ENCODE peak calls at places on chromosome 13, in five cellular contexts. One of them, this sample, is unnamed.

GRCh38 chr13:76803831-76804230 is 82.4 kb downstream of the KCTD12 start:
- DNase-seq in mesenchymal stem cell: no peak
- DNase-seq in H9: no peak
- DNase-seq in neuronal stem cell: no peak
- DNase-seq in H1: no peak
- DNase-seq in this sample: no peak

GRCh38 chr13:45707701-45708100 is 5.6 kb downstream of the CBY2 start:
- DNase-seq in mesenchymal stem cell: no peak
- DNase-seq in H9: no peak
- DNase-seq in neuronal stem cell: no peak
- DNase-seq in H1: no peak
- DNase-seq in this sample: no peak

GRCh38 chr13:89846890-89847585 is 1500.4 kb upstream of the MIR17HG start:
- DNase-seq in mesenchymal stem cell: peak; percentile 41
- DNase-seq in H9: no peak
- DNase-seq in neuronal stem cell: no peak
- DNase-seq in H1: no peak
- DNase-seq in this sample: no peak

GRCh38 chr13:32330438-32330837 is 15.1 kb downstream of the BRCA2 start:
- DNase-seq in mesenchymal stem cell: peak; percentile 88
- DNase-seq in H9: no peak
- DNase-seq in neuronal stem cell: no peak
- DNase-seq in H1: no peak
- DNase-seq in this sample: peak; percentile 11

GRCh38 chr13:110726726-110727125 is 13.2 kb downstream of the ING1 start:
- DNase-seq in mesenchymal stem cell: no peak
- DNase-seq in H9: no peak
- DNase-seq in neuronal stem cell: no peak
- DNase-seq in H1: no peak
- DNase-seq in this sample: no peak

GRCh38 chr13:61838568-61838967 is 422.9 kb upstream of the PCDH20 start:
- DNase-seq in mesenchymal stem cell: no peak
- DNase-seq in H9: no peak
- DNase-seq in neuronal stem cell: no peak
- DNase-seq in H1: no peak
- DNase-seq in this sample: no peak

GRCh38 chr13:78239681-78240080 is 321.1 kb upstream of the EDNRB start:
- DNase-seq in mesenchymal stem cell: no peak
- DNase-seq in H9: peak; percentile 27
- DNase-seq in neuronal stem cell: no peak
- DNase-seq in H1: no peak
- DNase-seq in this sample: no peak

GRCh38 chr13:50244913-50245574 is 229.8 kb downstream of the KCNRG start:
- DNase-seq in mesenchymal stem cell: peak; percentile 95
- DNase-seq in H9: no peak
- DNase-seq in neuronal stem cell: no peak
- DNase-seq in H1: no peak
- DNase-seq in this sample: no peak

GRCh38 chr13:30722361-30722760 is 13.0 kb upstream of the ALOX5AP start:
- DNase-seq in mesenchymal stem cell: no peak
- DNase-seq in H9: no peak
- DNase-seq in neuronal stem cell: no peak
- DNase-seq in H1: no peak
- DNase-seq in this sample: no peak

GRCh38 chr13:97568850-97569249 is 134.9 kb downstream of the RAP2A start:
- DNase-seq in mesenchymal stem cell: no peak
- DNase-seq in H9: no peak
- DNase-seq in neuronal stem cell: no peak
- DNase-seq in H1: no peak
- DNase-seq in this sample: peak; percentile 83

GRCh38 chr13:22648325-22648758 is 532.4 kb upstream of the SGCG start:
- DNase-seq in mesenchymal stem cell: no peak
- DNase-seq in H9: peak; percentile 34
- DNase-seq in neuronal stem cell: no peak
- DNase-seq in H1: peak; percentile 47
- DNase-seq in this sample: no peak

GRCh38 chr13:83153833-83154232 is 728.4 kb downstream of the SLITRK1 start:
- DNase-seq in mesenchymal stem cell: no peak
- DNase-seq in H9: no peak
- DNase-seq in neuronal stem cell: no peak
- DNase-seq in H1: no peak
- DNase-seq in this sample: no peak

GRCh38 chr13:105878119-105878518 is 657.3 kb downstream of the EFNB2 start:
- DNase-seq in mesenchymal stem cell: no peak
- DNase-seq in H9: no peak
- DNase-seq in neuronal stem cell: no peak
- DNase-seq in H1: no peak
- DNase-seq in this sample: no peak

GRCh38 chr13:33454844-33455256 is 169.3 kb upstream of the STARD13 start:
- DNase-seq in mesenchymal stem cell: no peak
- DNase-seq in H9: no peak
- DNase-seq in neuronal stem cell: no peak
- DNase-seq in H1: no peak
- DNase-seq in this sample: no peak

GRCh38 chr13:75749407-75749806 is 113.3 kb downstream of the LMO7 start:
- DNase-seq in mesenchymal stem cell: no peak
- DNase-seq in H9: no peak
- DNase-seq in neuronal stem cell: no peak
- DNase-seq in H1: no peak
- DNase-seq in this sample: no peak

GRCh38 chr13:110475117-110475516 is 86.4 kb downstream of the RAB20 start:
- DNase-seq in mesenchymal stem cell: no peak
- DNase-seq in H9: no peak
- DNase-seq in neuronal stem cell: no peak
- DNase-seq in H1: no peak
- DNase-seq in this sample: no peak

GRCh38 chr13:25869941-25870340 is 181.9 kb downstream of the SHISA2 start:
- DNase-seq in mesenchymal stem cell: no peak
- DNase-seq in H9: no peak
- DNase-seq in neuronal stem cell: no peak
- DNase-seq in H1: no peak
- DNase-seq in this sample: no peak

GRCh38 chr13:110425444-110425780 is 118.3 kb downstream of the COL4A2 start:
- DNase-seq in mesenchymal stem cell: peak; percentile 97
- DNase-seq in H9: no peak
- DNase-seq in neuronal stem cell: no peak
- DNase-seq in H1: no peak
- DNase-seq in this sample: no peak

GRCh38 chr13:24274452-24274971 is 34.9 kb upstream of the C1QTNF9 start:
- DNase-seq in mesenchymal stem cell: peak; percentile 86
- DNase-seq in H9: no peak
- DNase-seq in neuronal stem cell: no peak
- DNase-seq in H1: no peak
- DNase-seq in this sample: peak; percentile 48

GRCh38 chr13:39510296-39510695 is 92.7 kb downstream of the LHFPL6 start:
- DNase-seq in mesenchymal stem cell: no peak
- DNase-seq in H9: no peak
- DNase-seq in neuronal stem cell: no peak
- DNase-seq in H1: no peak
- DNase-seq in this sample: peak; percentile 81

GRCh38 chr13:74320282-74320681 is 186.1 kb upstream of the KLF12 start:
- DNase-seq in mesenchymal stem cell: no peak
- DNase-seq in H9: no peak
- DNase-seq in neuronal stem cell: no peak
- DNase-seq in H1: no peak
- DNase-seq in this sample: no peak

GRCh38 chr13:110177790-110178189 is 129.2 kb downstream of the COL4A1 start:
- DNase-seq in mesenchymal stem cell: no peak
- DNase-seq in H9: no peak
- DNase-seq in neuronal stem cell: no peak
- DNase-seq in H1: no peak
- DNase-seq in this sample: no peak

GRCh38 chr13:45833663-45834062 is 17.9 kb downstream of the SIAH3 start:
- DNase-seq in mesenchymal stem cell: peak; percentile 47
- DNase-seq in H9: no peak
- DNase-seq in neuronal stem cell: no peak
- DNase-seq in H1: peak; percentile 19
- DNase-seq in this sample: peak; percentile 2

GRCh38 chr13:24267283-24267682 is 42.1 kb upstream of the C1QTNF9 start:
- DNase-seq in mesenchymal stem cell: peak; percentile 35
- DNase-seq in H9: no peak
- DNase-seq in neuronal stem cell: no peak
- DNase-seq in H1: no peak
- DNase-seq in this sample: no peak

GRCh38 chr13:110421696-110422395 is 114.8 kb downstream of the COL4A2 start:
- DNase-seq in mesenchymal stem cell: peak; percentile 95
- DNase-seq in H9: no peak
- DNase-seq in neuronal stem cell: no peak
- DNase-seq in H1: no peak
- DNase-seq in this sample: no peak

GRCh38 chr13:29292045-29292444 is 303.4 kb downstream of the SLC7A1 start:
- DNase-seq in mesenchymal stem cell: no peak
- DNase-seq in H9: no peak
- DNase-seq in neuronal stem cell: no peak
- DNase-seq in H1: no peak
- DNase-seq in this sample: no peak

GRCh38 chr13:84962141-84962750 is 837.0 kb downstream of the SLITRK6 start:
- DNase-seq in mesenchymal stem cell: no peak
- DNase-seq in H9: no peak
- DNase-seq in neuronal stem cell: no peak
- DNase-seq in H1: no peak
- DNase-seq in this sample: no peak

GRCh38 chr13:51559916-51560315 is 24.3 kb upstream of the WDFY2 start:
- DNase-seq in mesenchymal stem cell: no peak
- DNase-seq in H9: no peak
- DNase-seq in neuronal stem cell: no peak
- DNase-seq in H1: no peak
- DNase-seq in this sample: no peak

GRCh38 chr13:26760835-26761582 is 423 bp upstream of the GPR12 start:
- DNase-seq in mesenchymal stem cell: no peak
- DNase-seq in H9: no peak
- DNase-seq in neuronal stem cell: no peak
- DNase-seq in H1: no peak
- DNase-seq in this sample: no peak

GRCh38 chr13:107573184-107573583 is 642.2 kb downstream of the LIG4 start:
- DNase-seq in mesenchymal stem cell: no peak
- DNase-seq in H9: no peak
- DNase-seq in neuronal stem cell: no peak
- DNase-seq in H1: no peak
- DNase-seq in this sample: no peak

GRCh38 chr13:107562222-107562621 is 653.1 kb downstream of the LIG4 start:
- DNase-seq in mesenchymal stem cell: no peak
- DNase-seq in H9: no peak
- DNase-seq in neuronal stem cell: no peak
- DNase-seq in H1: no peak
- DNase-seq in this sample: no peak

GRCh38 chr13:107563099-107563925 is 652.0 kb downstream of the LIG4 start:
- DNase-seq in mesenchymal stem cell: no peak
- DNase-seq in H9: no peak
- DNase-seq in neuronal stem cell: peak; percentile 37
- DNase-seq in H1: no peak
- DNase-seq in this sample: no peak

GRCh38 chr13:107568181-107568580 is 647.2 kb downstream of the LIG4 start:
- DNase-seq in mesenchymal stem cell: no peak
- DNase-seq in H9: no peak
- DNase-seq in neuronal stem cell: no peak
- DNase-seq in H1: no peak
- DNase-seq in this sample: no peak
- H3K14ac ChIP-seq in mesenchymal stem cell: no peak overlapping the region
- H3K14ac ChIP-seq in H9: no peak overlapping the region
- H3K14ac ChIP-seq in neuronal stem cell: no peak overlapping the region
- H3K14ac ChIP-seq in H1: no peak overlapping the region
- H3K14ac ChIP-seq in this sample: no peak overlapping the region

GRCh38 chr13:113946409-113947181 is 27.3 kb downstream of the C13orf46 start:
- DNase-seq in mesenchymal stem cell: no peak
- DNase-seq in H9: no peak
- DNase-seq in neuronal stem cell: no peak
- DNase-seq in H1: no peak
- DNase-seq in this sample: no peak

GRCh38 chr13:113949546-113949945 is 24.3 kb downstream of the C13orf46 start:
- DNase-seq in mesenchymal stem cell: no peak
- DNase-seq in H9: no peak
- DNase-seq in neuronal stem cell: no peak
- DNase-seq in H1: no peak
- DNase-seq in this sample: no peak

GRCh38 chr13:113945857-113946408 is 27.9 kb downstream of the C13orf46 start:
- DNase-seq in mesenchymal stem cell: no peak
- DNase-seq in H9: no peak
- DNase-seq in neuronal stem cell: no peak
- DNase-seq in H1: no peak
- DNase-seq in this sample: no peak

GRCh38 chr13:113947321-113948033 is 26.4 kb downstream of the C13orf46 start:
- DNase-seq in mesenchymal stem cell: peak; percentile 43
- DNase-seq in H9: peak; percentile 49
- DNase-seq in neuronal stem cell: no peak
- DNase-seq in H1: no peak
- DNase-seq in this sample: peak; percentile 19

DNA sequence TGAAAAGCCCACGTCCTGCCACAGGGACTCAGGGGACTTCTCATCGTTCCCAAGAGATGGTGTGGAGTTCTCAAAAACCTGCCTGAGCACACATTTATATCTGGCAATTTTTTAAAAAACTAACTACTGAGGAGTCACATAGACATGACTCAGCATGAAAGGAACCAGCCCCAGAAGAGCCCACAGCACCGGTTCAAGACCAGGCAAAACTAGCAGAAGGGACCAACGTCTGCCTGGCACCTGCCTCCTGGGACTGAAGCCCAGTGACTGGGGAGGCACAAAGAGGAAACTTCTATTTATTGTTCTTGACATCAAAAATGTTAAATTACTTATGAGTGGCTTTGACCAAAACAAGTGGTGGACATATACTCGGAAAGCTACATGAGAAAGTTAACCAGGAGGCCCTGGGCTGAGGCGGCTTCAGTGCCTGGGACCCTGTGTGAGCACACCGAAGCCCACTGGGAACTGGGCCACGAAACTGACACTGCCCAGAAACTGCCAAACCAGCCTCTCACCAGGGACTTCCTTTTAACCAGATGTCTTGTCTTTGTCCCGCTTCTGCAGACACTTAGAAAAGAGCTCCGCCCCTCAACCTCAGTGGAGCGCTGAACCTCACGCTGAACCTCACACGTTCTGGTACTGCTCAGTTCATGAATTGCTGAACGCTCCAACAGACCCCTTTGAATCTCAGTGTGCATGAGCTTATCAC is 25.7 kb downstream of the C13orf46 start:
- DNase-seq in mesenchymal stem cell: no peak
- DNase-seq in H9: no peak
- DNase-seq in neuronal stem cell: no peak
- DNase-seq in H1: no peak
- DNase-seq in this sample: no peak
- H3K23ac ChIP-seq in mesenchymal stem cell: no peak overlapping the region
- H3K23ac ChIP-seq in H9: no peak overlapping the region
- H3K23ac ChIP-seq in neuronal stem cell: no peak overlapping the region
- H3K23ac ChIP-seq in H1: no peak overlapping the region
- H3K23ac ChIP-seq in this sample: no peak overlapping the region

GRCh38 chr13:100584901-100585300 is 3.7 kb downstream of the GGACT start:
- DNase-seq in mesenchymal stem cell: no peak
- DNase-seq in H9: no peak
- DNase-seq in neuronal stem cell: no peak
- DNase-seq in H1: no peak
- DNase-seq in this sample: no peak
- H2BK12ac ChIP-seq in mesenchymal stem cell: no peak overlapping the region
- H2BK12ac ChIP-seq in H9: no peak overlapping the region
- H2BK12ac ChIP-seq in neuronal stem cell: no peak overlapping the region
- H2BK12ac ChIP-seq in H1: no peak overlapping the region
- H2BK12ac ChIP-seq in this sample: no peak overlapping the region

GRCh38 chr13:49053215-49053614 is 77.5 kb downstream of the FNDC3A start:
- DNase-seq in mesenchymal stem cell: no peak
- DNase-seq in H9: no peak
- DNase-seq in neuronal stem cell: no peak
- DNase-seq in H1: no peak
- DNase-seq in this sample: peak; percentile 20
- H3K14ac ChIP-seq in mesenchymal stem cell: no peak overlapping the region
- H3K14ac ChIP-seq in H9: no peak overlapping the region
- H3K14ac ChIP-seq in neuronal stem cell: no peak overlapping the region
- H3K14ac ChIP-seq in H1: no peak overlapping the region
- H3K14ac ChIP-seq in this sample: no peak overlapping the region